ENCODE peak calls at places on chromosomes 5 and 9, in six cellular contexts. J is tibial nerve, D is A549, L is endodermal cell, E is OCI-LY7, S is adrenal gland. H is an unnamed sample.

GRCh38 chr5:74382864-74383618 is 257.5 kb downstream of the ENC1 start:
- DNase-seq in S (peak; percentile 69), L (no peak), E (no peak), D (no peak), J (peak; percentile 40), H (peak; percentile 65)

GRCh38 chr5:169944922-169945675 is 35.2 kb downstream of the INSYN2B start:
- DNase-seq in D (no peak), J (peak; percentile 12), L (no peak), E (no peak), S (no peak), H (peak; percentile 23)

GRCh38 chr5:133839721-133840120 is 128.7 kb downstream of the C5orf15 start:
- DNase-seq in S (no peak), D (no peak), L (no peak), E (no peak), J (no peak), H (peak; percentile 51)

GRCh38 chr9:134187110-134187531 is 22.8 kb upstream of the RNU6ATAC start:
- DNase-seq in J (no peak), L (no peak), S (peak; percentile 13), E (no peak), D (peak; percentile 47), H (no peak)

GRCh38 chr5:127028822-127029457 is 1.4 kb downstream of the MARCHF3 start:
- DNase-seq in J (no peak), S (peak; percentile 40), E (peak; percentile 43), D (no peak), L (no peak), H (peak; percentile 28)

GRCh38 chr9:17776735-17777134 is 197.9 kb downstream of the SH3GL2 start:
- DNase-seq in L (no peak), S (no peak), J (no peak), E (no peak), D (no peak), H (peak; percentile 34)

GRCh38 chr5:122073023-122073422 is 5.0 kb downstream of the LOX start:
- DNase-seq in D (no peak), L (no peak), E (no peak), J (no peak), S (no peak), H (no peak)

GRCh38 chr9:110886832-110887231 is 151.4 kb downstream of the LPAR1 start:
- DNase-seq in J (no peak), D (no peak), E (no peak), L (no peak), S (no peak), H (no peak)

GRCh38 chr5:60842859-60843692 is 993 bp downstream of the ELOVL7 start:
- DNase-seq in L (peak; percentile 76), J (no peak), E (no peak), D (peak; percentile 10), S (no peak), H (no peak)

GRCh38 chr5:35305336-35306020 is 75.2 kb upstream of the PRLR start:
- DNase-seq in L (no peak), S (no peak), E (no peak), J (no peak), D (no peak), H (no peak)

GRCh38 chr9:70420267-70421019 is 6.0 kb upstream of the KLF9 start:
- DNase-seq in E (peak; percentile 19), D (peak; percentile 76), J (peak; percentile 97), S (peak; percentile 95), L (peak; percentile 94), H (peak; percentile 94)

GRCh38 chr5:80139573-80139972 is 104.4 kb downstream of the THBS4 start:
- DNase-seq in E (no peak), L (no peak), S (no peak), D (no peak), J (no peak), H (no peak)

GRCh38 chr9:134170525-134171315 is 6.4 kb upstream of the RNU6ATAC start:
- DNase-seq in J (no peak), D (no peak), L (peak; percentile 61), E (no peak), S (no peak), H (no peak)

GRCh38 chr5:178284095-178284675 is 51.6 kb upstream of the PHYKPL start:
- DNase-seq in J (no peak), S (no peak), D (peak; percentile 43), E (peak; percentile 20), L (peak; percentile 54), H (no peak)

GRCh38 chr9:120755827-120756434 is 37.3 kb downstream of the FBXW2 start:
- DNase-seq in S (no peak), D (peak; percentile 47), L (peak; percentile 88), J (peak; percentile 95), E (peak; percentile 79), H (peak; percentile 72)

GRCh38 chr9:99056876-99057664 is 47.8 kb upstream of the TGFBR1 start:
- DNase-seq in L (no peak), J (no peak), D (no peak), S (no peak), E (peak; percentile 20), H (no peak)

GRCh38 chr9:93681316-93682154 is 105.2 kb downstream of the PHF2 start:
- DNase-seq in E (no peak), S (peak; percentile 8), J (peak; percentile 2), D (no peak), L (peak; percentile 38), H (peak; percentile 7)

GRCh38 chr9:88313364-88314220 is 74.7 kb upstream of the SPIN1 start:
- DNase-seq in D (no peak), L (peak; percentile 75), S (no peak), E (no peak), J (no peak), H (no peak)

GRCh38 chr5:6434737-6435136 is 13.9 kb upstream of the UBE2QL1 start:
- DNase-seq in S (no peak), E (no peak), D (no peak), L (peak; percentile 41), J (no peak), H (no peak)

GRCh38 chr9:81028504-81028903 is 660.8 kb downstream of the TLE1 start:
- DNase-seq in L (no peak), E (no peak), D (peak; percentile 81), J (peak; percentile 9), S (no peak), H (no peak)

GRCh38 chr5:83509535-83509934 is 38.0 kb downstream of the VCAN start:
- DNase-seq in D (peak; percentile 6), J (no peak), S (no peak), L (no peak), E (no peak), H (peak; percentile 14)

GRCh38 chr5:34550977-34551376 is 105.2 kb upstream of the RAI14 start:
- DNase-seq in E (no peak), L (no peak), S (no peak), D (no peak), J (no peak), H (no peak)

GRCh38 chr9:15206949-15207696 is 99.9 kb downstream of the TTC39B start:
- DNase-seq in J (no peak), E (no peak), D (no peak), L (no peak), S (no peak), H (no peak)

GRCh38 chr5:135560858-135561257 is 17.9 kb downstream of the CXCL14 start:
- DNase-seq in E (peak; percentile 79), L (peak; percentile 96), J (peak; percentile 79), S (peak; percentile 66), D (peak; percentile 76), H (peak; percentile 92)

DNA sequence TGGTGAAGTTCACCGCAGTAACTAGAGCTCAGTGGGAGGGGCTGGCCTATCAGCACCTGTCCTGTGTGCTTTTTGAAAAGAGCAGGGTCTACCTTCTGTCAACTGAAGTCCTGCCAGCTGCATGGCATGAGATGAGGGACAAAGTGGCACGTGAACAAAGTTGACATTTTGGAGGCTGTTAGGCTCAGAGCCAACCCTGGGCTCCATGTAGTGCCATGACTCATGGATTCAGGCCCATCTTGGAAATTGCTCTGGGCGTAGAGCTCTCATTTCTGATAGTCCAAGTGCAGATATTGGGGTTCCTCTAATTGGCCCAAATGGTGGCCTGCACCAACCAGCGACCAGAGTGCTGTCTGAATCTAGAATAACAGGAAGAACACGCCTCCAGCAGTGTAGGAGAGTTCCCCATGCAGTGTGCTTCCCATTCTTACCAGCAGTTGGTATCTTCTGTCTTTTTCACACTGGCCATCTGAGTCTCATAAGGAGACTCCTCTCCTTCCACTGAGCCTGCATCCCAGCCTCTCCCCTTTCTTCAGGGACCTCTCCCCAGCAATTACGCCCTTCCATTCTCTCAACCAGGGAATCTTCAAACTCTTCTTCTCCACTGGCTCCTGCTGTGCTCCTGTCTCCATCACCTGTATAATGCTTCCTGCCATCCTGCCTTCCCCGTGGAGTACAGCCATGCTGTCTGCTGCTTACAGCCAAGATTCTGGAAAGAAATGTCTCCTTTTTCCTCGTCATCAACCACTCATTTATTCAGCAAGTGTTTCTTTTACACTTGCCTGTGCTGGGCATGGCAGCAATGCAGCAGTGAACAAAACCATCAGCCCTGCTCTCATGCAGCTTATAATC is 30.4 kb downstream of the IRF1 start:
- DNase-seq in S (peak; percentile 47), L (no peak), D (no peak), E (peak; percentile 45), J (no peak), H (no peak)
- H3K4me1 ChIP-seq in S (peaks cover 21% of the 10 kb centered on the region), L (no peaks in the 10 kb centered on the region), D (peaks cover 42% of the 10 kb centered on the region), E (peaks cover 87% of the 10 kb centered on the region), J (peaks cover 88% of the 10 kb centered on the region), H (peaks cover 17% of the 10 kb centered on the region)

DNA sequence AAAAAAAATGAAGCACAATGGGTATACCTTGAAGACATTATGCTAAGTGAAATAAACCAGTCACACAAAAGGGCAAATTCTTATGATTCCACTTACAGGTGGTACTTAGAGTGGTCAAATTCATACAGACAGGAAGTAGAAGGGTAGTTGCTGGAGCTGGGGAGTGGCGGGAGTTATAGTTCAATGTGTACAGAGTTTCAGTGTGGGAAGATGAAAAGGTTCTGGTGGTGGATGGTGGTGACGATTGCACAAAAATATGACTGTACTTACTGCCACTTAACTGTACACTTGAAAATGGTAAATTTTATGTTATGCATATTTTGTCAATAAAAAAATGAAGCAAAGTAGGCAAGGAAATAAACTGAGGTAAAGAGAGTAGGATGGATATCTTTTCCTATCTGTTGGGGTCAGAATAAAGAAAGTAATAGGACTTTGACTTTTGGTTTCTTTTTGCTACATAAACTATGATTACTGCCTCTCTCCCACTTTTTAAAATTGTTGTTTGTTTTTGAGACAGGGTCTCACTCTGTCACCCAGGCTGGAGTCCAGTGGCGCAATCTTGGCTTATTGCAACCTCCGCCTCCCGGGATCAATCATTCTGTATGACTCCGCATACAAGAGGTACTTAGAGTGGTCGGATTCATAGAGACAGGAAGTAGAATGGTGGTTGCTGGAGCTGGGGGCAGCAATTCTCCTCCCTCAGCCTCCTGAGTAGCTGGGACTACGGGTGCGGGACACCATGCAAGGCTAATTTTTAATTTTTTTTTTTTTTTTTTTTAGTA is 4.0 kb upstream of the PSAT1 start:
- DNase-seq in L (peak; percentile 14), J (no peak), D (no peak), S (no peak), E (no peak), H (no peak)
- H3K4me3 ChIP-seq in L (no peak overlapping the region), J (no peak overlapping the region), D (no peak overlapping the region), S (no peak overlapping the region), E (no peak overlapping the region), H (no peak overlapping the region)

DNA sequence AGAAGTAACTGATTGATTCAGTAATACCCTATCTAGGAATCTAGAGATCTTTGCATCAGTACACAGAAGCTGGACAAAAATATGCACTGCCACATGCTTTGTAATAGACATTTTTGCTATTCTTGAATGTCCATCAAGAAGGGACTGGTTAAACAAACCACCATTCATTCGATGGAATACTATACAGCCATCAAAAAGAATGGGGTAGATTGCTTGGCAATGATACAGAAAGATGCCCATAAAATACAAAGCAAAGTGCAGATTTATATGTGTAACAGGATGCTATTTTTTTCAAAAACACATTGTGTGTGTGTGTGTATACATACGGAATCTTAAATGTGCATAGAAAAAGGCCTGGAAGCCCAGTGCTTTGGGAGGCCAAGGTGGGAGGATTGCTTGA is 7.6 kb downstream of the TNIP1 start:
- DNase-seq in D (no peak), J (no peak), L (no peak), S (no peak), E (no peak), H (no peak)
- H3K4me1 ChIP-seq in D (peaks cover 60% of the 10 kb centered on the region), J (peaks cover 30% of the 10 kb centered on the region), L (peaks cover 8% of the 10 kb centered on the region), S (peaks cover 11% of the 10 kb centered on the region), E (peaks cover 19% of the 10 kb centered on the region), H (peaks cover 9% of the 10 kb centered on the region)

GRCh38 chr5:176401281-176402205 is 13.0 kb downstream of the HIGD2A start:
- DNase-seq in S (no peak), D (no peak), L (no peak), J (no peak), E (no peak), H (no peak)
- H3K4me3 ChIP-seq in S (no peak overlapping the region), D (no peak overlapping the region), L (no peak overlapping the region), J (no peak overlapping the region), E (no peak overlapping the region), H (no peak overlapping the region)

H was measured in testis.